ENCODE peak calls at places on chromosome 18, in nine cellular contexts. One of them, this sample, is unnamed.

GRCh38 chr18:49677762-49678398 is 116.0 kb downstream of the LIPG start:
- DNase-seq in NCI-H2107: no peak
- DNase-seq in AG08396: no peak
- DNase-seq in Peyer's patch: peak
- DNase-seq in psoas muscle: no peak
- DNase-seq in Panc1: no peak
- DNase-seq in natural killer cell treated with Interleukin-12 subunit alpha and Interleukin-12 subunit beta and Interleukin-15 and Interleukin-18, amount 100 ng/mL, for 72 hours: no peak
- DNase-seq in HCT116: no peak
- DNase-seq in left kidney: peak
- DNase-seq in this sample: no peak

GRCh38 chr18:21453512-21453862 is 147.0 kb downstream of the ESCO1 start:
- DNase-seq in NCI-H2107: no peak
- DNase-seq in AG08396: no peak
- DNase-seq in Peyer's patch: no peak
- DNase-seq in psoas muscle: peak
- DNase-seq in Panc1: no peak
- DNase-seq in natural killer cell treated with Interleukin-12 subunit alpha and Interleukin-12 subunit beta and Interleukin-15 and Interleukin-18, amount 100 ng/mL, for 72 hours: no peak
- DNase-seq in HCT116: no peak
- DNase-seq in left kidney: no peak
- DNase-seq in this sample: peak

GRCh38 chr18:72833471-72833870 is 34.3 kb downstream of the NETO1 start:
- DNase-seq in NCI-H2107: no peak
- DNase-seq in AG08396: no peak
- DNase-seq in Peyer's patch: no peak
- DNase-seq in psoas muscle: no peak
- DNase-seq in Panc1: no peak
- DNase-seq in natural killer cell treated with Interleukin-12 subunit alpha and Interleukin-12 subunit beta and Interleukin-15 and Interleukin-18, amount 100 ng/mL, for 72 hours: no peak
- DNase-seq in HCT116: no peak
- DNase-seq in left kidney: no peak
- DNase-seq in this sample: no peak

GRCh38 chr18:13791181-13791580 is 32.8 kb upstream of the MC5R start:
- DNase-seq in NCI-H2107: no peak
- DNase-seq in AG08396: no peak
- DNase-seq in Peyer's patch: no peak
- DNase-seq in psoas muscle: no peak
- DNase-seq in Panc1: no peak
- DNase-seq in natural killer cell treated with Interleukin-12 subunit alpha and Interleukin-12 subunit beta and Interleukin-15 and Interleukin-18, amount 100 ng/mL, for 72 hours: no peak
- DNase-seq in HCT116: no peak
- DNase-seq in left kidney: peak
- DNase-seq in this sample: peak

GRCh38 chr18:26386002-26386401 is 159.8 kb downstream of the TAF4B start:
- DNase-seq in NCI-H2107: no peak
- DNase-seq in AG08396: no peak
- DNase-seq in Peyer's patch: no peak
- DNase-seq in psoas muscle: no peak
- DNase-seq in Panc1: no peak
- DNase-seq in natural killer cell treated with Interleukin-12 subunit alpha and Interleukin-12 subunit beta and Interleukin-15 and Interleukin-18, amount 100 ng/mL, for 72 hours: no peak
- DNase-seq in HCT116: no peak
- DNase-seq in left kidney: peak
- DNase-seq in this sample: peak

GRCh38 chr18:33472554-33472953 is 32.0 kb upstream of the CCDC178 start:
- DNase-seq in NCI-H2107: no peak
- DNase-seq in AG08396: no peak
- DNase-seq in Peyer's patch: no peak
- DNase-seq in psoas muscle: no peak
- DNase-seq in Panc1: no peak
- DNase-seq in natural killer cell treated with Interleukin-12 subunit alpha and Interleukin-12 subunit beta and Interleukin-15 and Interleukin-18, amount 100 ng/mL, for 72 hours: no peak
- DNase-seq in HCT116: no peak
- DNase-seq in left kidney: no peak
- DNase-seq in this sample: no peak

GRCh38 chr18:74166397-74166796 is 18.1 kb downstream of the TIMM21 start:
- DNase-seq in NCI-H2107: no peak
- DNase-seq in AG08396: no peak
- DNase-seq in Peyer's patch: no peak
- DNase-seq in psoas muscle: no peak
- DNase-seq in Panc1: no peak
- DNase-seq in natural killer cell treated with Interleukin-12 subunit alpha and Interleukin-12 subunit beta and Interleukin-15 and Interleukin-18, amount 100 ng/mL, for 72 hours: no peak
- DNase-seq in HCT116: no peak
- DNase-seq in left kidney: no peak
- DNase-seq in this sample: no peak

GRCh38 chr18:63016270-63016669 is 300.9 kb downstream of the PHLPP1 start:
- DNase-seq in NCI-H2107: peak
- DNase-seq in AG08396: peak
- DNase-seq in Peyer's patch: no peak
- DNase-seq in psoas muscle: no peak
- DNase-seq in Panc1: peak
- DNase-seq in natural killer cell treated with Interleukin-12 subunit alpha and Interleukin-12 subunit beta and Interleukin-15 and Interleukin-18, amount 100 ng/mL, for 72 hours: no peak
- DNase-seq in HCT116: peak
- DNase-seq in left kidney: peak
- DNase-seq in this sample: peak

GRCh38 chr18:36580874-36581750 is 247.7 kb downstream of the TPGS2 start:
- DNase-seq in NCI-H2107: no peak
- DNase-seq in AG08396: peak
- DNase-seq in Peyer's patch: no peak
- DNase-seq in psoas muscle: no peak
- DNase-seq in Panc1: no peak
- DNase-seq in natural killer cell treated with Interleukin-12 subunit alpha and Interleukin-12 subunit beta and Interleukin-15 and Interleukin-18, amount 100 ng/mL, for 72 hours: no peak
- DNase-seq in HCT116: no peak
- DNase-seq in left kidney: no peak
- DNase-seq in this sample: peak

This sample was measured in mammary epithelial cell.